ENCODE peak calls at places on chromosomes 11 and 22, in six cellular contexts. G is ovary, R is heart right ventricle, D is myocyte, T is EL, N is WTC11. X is an unnamed sample.
A peak's percentile ranks its signal among the peaks of the same experiment; 100 is the strongest.

GRCh38 chr22:50467341-50467740 is 7.5 kb downstream of the SBF1 start:
- DNase-seq in R (no peak), N (no peak), T (no peak), D (no peak), G (no peak), X (no peak)

GRCh38 chr11:74505911-74506310 is 12.4 kb upstream of the LIPT2 start:
- DNase-seq in N (no peak), G (no peak), R (no peak), D (no peak), T (no peak), X (no peak)

GRCh38 chr11:103035656-103036434 is 56.1 kb downstream of the DCUN1D5 start:
- DNase-seq in N (no peak), G (no peak), D (peak; percentile 74), R (peak; percentile 44), T (peak; percentile 84), X (peak; percentile 3)

GRCh38 chr22:40499187-40499753 is 128.9 kb downstream of the SGSM3 start:
- DNase-seq in R (no peak), G (no peak), D (peak; percentile 70), N (no peak), T (peak; percentile 97), X (peak; percentile 34)

GRCh38 chr22:38239101-38239761 is 33.6 kb downstream of the TMEM184B start:
- DNase-seq in T (peak; percentile 98), G (no peak), N (no peak), R (no peak), D (peak; percentile 94), X (no peak)

GRCh38 chr11:111735262-111736116 is 30.7 kb downstream of the PPP2R1B start:
- DNase-seq in T (peak; percentile 99), N (no peak), R (peak; percentile 88), G (peak; percentile 87), D (peak; percentile 97), X (peak; percentile 66)

GRCh38 chr22:21951931-21952465 is 650 bp downstream of the PPM1F start:
- DNase-seq in N (peak; percentile 62), D (peak; percentile 88), G (peak; percentile 46), T (peak; percentile 58), R (no peak), X (peak; percentile 86)

GRCh38 chr22:50673231-50674126 is 856 bp downstream of the SHANK3 start:
- DNase-seq in D (no peak), N (peak; percentile 41), G (no peak), R (no peak), T (no peak), X (no peak)

GRCh38 chr22:37832022-37832857 is 9.1 kb downstream of the GALR3 start:
- DNase-seq in G (no peak), D (no peak), T (no peak), R (no peak), N (no peak), X (no peak)

GRCh38 chr11:27916541-27917100 is 191.3 kb downstream of the KIF18A start:
- DNase-seq in N (no peak), T (no peak), D (no peak), G (no peak), R (no peak), X (no peak)

GRCh38 chr11:69775163-69775755 is at the start of gene FGF4:
- DNase-seq in D (no peak), N (peak; percentile 60), T (no peak), R (no peak), G (no peak), X (peak; percentile 71)

GRCh38 chr22:20530368-20531153 is 23.2 kb downstream of the MED15 start:
- DNase-seq in N (no peak), R (no peak), T (peak; percentile 94), G (no peak), D (peak; percentile 85), X (peak; percentile 67)

GRCh38 chr11:113553905-113554304 is 78.7 kb upstream of the DRD2 start:
- DNase-seq in G (no peak), D (no peak), N (peak; percentile 25), R (no peak), T (no peak), X (no peak)

GRCh38 chr22:42273855-42274451 is 3.5 kb upstream of the TCF20 start:
- DNase-seq in T (no peak), G (no peak), N (peak; percentile 38), R (no peak), D (no peak), X (peak; percentile 84)